ENCODE peak calls at places on chromosomes 3 and 15, in seven cellular contexts. One of them, this sample, is unnamed.

GRCh38 chr15:81338422-81339007 is 14.6 kb upstream of the STARD5 start:
- DNase-seq in CD4-positive, alpha-beta T cell: no peak
- DNase-seq in breast epithelium: no peak
- DNase-seq in activated effector memory CD4-positive, alpha-beta T cell treated with anti-CD3 and anti-CD28 coated beads, Interleukin-2, amount 50 U/mL, for 16 hours: no peak
- DNase-seq in Calu3: no peak
- DNase-seq in stimulated activated CD8-positive, alpha-beta memory T cell treated with anti-CD3 and anti-CD28 coated beads, Interleukin-7, amount 100 ng/mL, for 1 hour: no peak
- DNase-seq in NCI-H1092: no peak
- DNase-seq in this sample: no peak

GRCh38 chr3:151227438-151228290 is 24.6 kb upstream of the GPR171 start:
- DNase-seq in Calu3: peak; percentile 85
- DNase-seq in stimulated activated CD8-positive, alpha-beta memory T cell treated with anti-CD3 and anti-CD28 coated beads, Interleukin-7, amount 100 ng/mL, for 1 hour: peak; percentile 59
- DNase-seq in activated effector memory CD4-positive, alpha-beta T cell treated with anti-CD3 and anti-CD28 coated beads, Interleukin-2, amount 50 U/mL, for 16 hours: peak; percentile 90
- DNase-seq in breast epithelium: peak; percentile 64
- DNase-seq in NCI-H1092: no peak
- DNase-seq in CD4-positive, alpha-beta T cell: peak; percentile 77
- DNase-seq in this sample: peak; percentile 81

GRCh38 chr3:66755924-66756323 is 242.2 kb upstream of the KBTBD8 start:
- DNase-seq in CD4-positive, alpha-beta T cell: no peak
- DNase-seq in breast epithelium: no peak
- DNase-seq in activated effector memory CD4-positive, alpha-beta T cell treated with anti-CD3 and anti-CD28 coated beads, Interleukin-2, amount 50 U/mL, for 16 hours: no peak
- DNase-seq in NCI-H1092: no peak
- DNase-seq in Calu3: no peak
- DNase-seq in stimulated activated CD8-positive, alpha-beta memory T cell treated with anti-CD3 and anti-CD28 coated beads, Interleukin-7, amount 100 ng/mL, for 1 hour: no peak
- DNase-seq in this sample: no peak

GRCh38 chr3:129692743-129693142 is 86.3 kb upstream of the PLXND1 start:
- DNase-seq in stimulated activated CD8-positive, alpha-beta memory T cell treated with anti-CD3 and anti-CD28 coated beads, Interleukin-7, amount 100 ng/mL, for 1 hour: no peak
- DNase-seq in breast epithelium: no peak
- DNase-seq in CD4-positive, alpha-beta T cell: no peak
- DNase-seq in NCI-H1092: no peak
- DNase-seq in activated effector memory CD4-positive, alpha-beta T cell treated with anti-CD3 and anti-CD28 coated beads, Interleukin-2, amount 50 U/mL, for 16 hours: no peak
- DNase-seq in Calu3: no peak
- DNase-seq in this sample: no peak

GRCh38 chr3:51390600-51391074 is 448 bp upstream of the RBM15B start:
- DNase-seq in NCI-H1092: no peak
- DNase-seq in CD4-positive, alpha-beta T cell: no peak
- DNase-seq in activated effector memory CD4-positive, alpha-beta T cell treated with anti-CD3 and anti-CD28 coated beads, Interleukin-2, amount 50 U/mL, for 16 hours: no peak
- DNase-seq in breast epithelium: no peak
- DNase-seq in stimulated activated CD8-positive, alpha-beta memory T cell treated with anti-CD3 and anti-CD28 coated beads, Interleukin-7, amount 100 ng/mL, for 1 hour: no peak
- DNase-seq in Calu3: no peak
- DNase-seq in this sample: no peak

GRCh38 chr3:25587094-25587493 is 77.6 kb downstream of the TOP2B start:
- DNase-seq in breast epithelium: no peak
- DNase-seq in NCI-H1092: no peak
- DNase-seq in Calu3: no peak
- DNase-seq in activated effector memory CD4-positive, alpha-beta T cell treated with anti-CD3 and anti-CD28 coated beads, Interleukin-2, amount 50 U/mL, for 16 hours: no peak
- DNase-seq in stimulated activated CD8-positive, alpha-beta memory T cell treated with anti-CD3 and anti-CD28 coated beads, Interleukin-7, amount 100 ng/mL, for 1 hour: no peak
- DNase-seq in CD4-positive, alpha-beta T cell: no peak
- DNase-seq in this sample: no peak

GRCh38 chr3:133943639-133944131 is 48.0 kb upstream of the RAB6B start:
- DNase-seq in CD4-positive, alpha-beta T cell: no peak
- DNase-seq in NCI-H1092: no peak
- DNase-seq in breast epithelium: no peak
- DNase-seq in activated effector memory CD4-positive, alpha-beta T cell treated with anti-CD3 and anti-CD28 coated beads, Interleukin-2, amount 50 U/mL, for 16 hours: no peak
- DNase-seq in stimulated activated CD8-positive, alpha-beta memory T cell treated with anti-CD3 and anti-CD28 coated beads, Interleukin-7, amount 100 ng/mL, for 1 hour: no peak
- DNase-seq in Calu3: peak; percentile 82
- DNase-seq in this sample: peak; percentile 57

GRCh38 chr3:94314218-94314883 is 251.5 kb downstream of the NSUN3 start:
- DNase-seq in activated effector memory CD4-positive, alpha-beta T cell treated with anti-CD3 and anti-CD28 coated beads, Interleukin-2, amount 50 U/mL, for 16 hours: no peak
- DNase-seq in Calu3: no peak
- DNase-seq in stimulated activated CD8-positive, alpha-beta memory T cell treated with anti-CD3 and anti-CD28 coated beads, Interleukin-7, amount 100 ng/mL, for 1 hour: no peak
- DNase-seq in NCI-H1092: no peak
- DNase-seq in breast epithelium: no peak
- DNase-seq in CD4-positive, alpha-beta T cell: no peak
- DNase-seq in this sample: no peak

GRCh38 chr3:13657660-13658435 is 108.9 kb downstream of the FBLN2 start:
- DNase-seq in activated effector memory CD4-positive, alpha-beta T cell treated with anti-CD3 and anti-CD28 coated beads, Interleukin-2, amount 50 U/mL, for 16 hours: peak; percentile 85
- DNase-seq in NCI-H1092: no peak
- DNase-seq in Calu3: peak; percentile 80
- DNase-seq in CD4-positive, alpha-beta T cell: peak; percentile 78
- DNase-seq in stimulated activated CD8-positive, alpha-beta memory T cell treated with anti-CD3 and anti-CD28 coated beads, Interleukin-7, amount 100 ng/mL, for 1 hour: peak; percentile 20
- DNase-seq in breast epithelium: no peak
- DNase-seq in this sample: peak; percentile 48

GRCh38 chr3:56484096-56484495 is 15.8 kb upstream of the ERC2 start:
- DNase-seq in breast epithelium: no peak
- DNase-seq in stimulated activated CD8-positive, alpha-beta memory T cell treated with anti-CD3 and anti-CD28 coated beads, Interleukin-7, amount 100 ng/mL, for 1 hour: no peak
- DNase-seq in Calu3: no peak
- DNase-seq in CD4-positive, alpha-beta T cell: no peak
- DNase-seq in activated effector memory CD4-positive, alpha-beta T cell treated with anti-CD3 and anti-CD28 coated beads, Interleukin-2, amount 50 U/mL, for 16 hours: no peak
- DNase-seq in NCI-H1092: peak; percentile 6
- DNase-seq in this sample: no peak

This sample was measured in colonic mucosa.